ENCODE peak calls at places on chromosomes 12 and 14, in five cellular contexts. N is transverse colon, D is retinal pigment epithelial cell, H is upper lobe of right lung, Q is psoas muscle. G is an unnamed sample.

GRCh38 chr12:65839027-65839426 is 14.7 kb downstream of the HMGA2 start:
- DNase-seq in N (no peak), D (no peak), H (no peak), Q (no peak), G (no peak)

GRCh38 chr12:94100254-94100653 is 48.1 kb upstream of the PLXNC1 start:
- DNase-seq in N (no peak), D (no peak), H (no peak), Q (peak), G (no peak)

GRCh38 chr12:25266522-25266921 is 15.8 kb upstream of the KRAS start:
- DNase-seq in N (no peak), D (no peak), H (no peak), Q (no peak), G (no peak)

GRCh38 chr14:42111355-42111754 is 504.7 kb downstream of the LRFN5 start:
- DNase-seq in N (no peak), D (no peak), H (peak), Q (no peak), G (no peak)

GRCh38 chr12:124301084-124301654 is 6.3 kb downstream of the RFLNA start:
- DNase-seq in N (no peak), D (no peak), H (no peak), Q (no peak), G (no peak)

GRCh38 chr14:68520637-68521556 is 272.0 kb downstream of the ZFP36L1 start:
- DNase-seq in N (peak), D (no peak), H (no peak), Q (no peak), G (no peak)

GRCh38 chr12:12474931-12475485 is 87.7 kb downstream of the DUSP16 start:
- DNase-seq in N (no peak), D (no peak), H (no peak), Q (no peak), G (no peak)

GRCh38 chr12:107474639-107475539 is 210.7 kb upstream of the PWP1 start:
- DNase-seq in N (no peak), D (no peak), H (no peak), Q (no peak), G (no peak)

GRCh38 chr14:50619569-50620141 is 48.5 kb downstream of the SAV1 start:
- DNase-seq in N (no peak), D (no peak), H (no peak), Q (no peak), G (no peak)

DNA sequence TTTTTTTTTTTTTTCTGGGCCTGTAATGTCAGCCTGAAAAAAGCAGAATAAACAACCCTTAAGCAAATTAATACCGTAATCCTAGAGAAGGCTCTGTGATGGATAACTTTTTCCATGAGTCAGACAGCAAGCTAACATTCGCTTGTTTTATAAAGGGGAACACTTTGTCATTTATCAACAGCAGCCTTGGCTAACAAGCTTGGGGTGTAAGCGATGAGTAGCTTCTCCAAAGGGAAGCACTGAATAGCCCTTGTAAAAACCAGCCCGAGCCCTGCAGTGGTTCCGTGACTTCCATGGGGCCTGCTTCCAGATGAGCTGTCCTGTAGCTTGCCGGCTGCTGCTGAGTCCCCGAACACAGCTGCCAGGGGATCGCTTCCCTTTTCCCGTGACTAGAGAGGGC is 29.6 kb downstream of the CD9 start:
- DNase-seq in N (peak), D (no peak), H (no peak), Q (peak), G (peak)
- H3K4me3 ChIP-seq in N (no peak), D (no peak), H (no peak), Q (peak), G (peak)

DNA sequence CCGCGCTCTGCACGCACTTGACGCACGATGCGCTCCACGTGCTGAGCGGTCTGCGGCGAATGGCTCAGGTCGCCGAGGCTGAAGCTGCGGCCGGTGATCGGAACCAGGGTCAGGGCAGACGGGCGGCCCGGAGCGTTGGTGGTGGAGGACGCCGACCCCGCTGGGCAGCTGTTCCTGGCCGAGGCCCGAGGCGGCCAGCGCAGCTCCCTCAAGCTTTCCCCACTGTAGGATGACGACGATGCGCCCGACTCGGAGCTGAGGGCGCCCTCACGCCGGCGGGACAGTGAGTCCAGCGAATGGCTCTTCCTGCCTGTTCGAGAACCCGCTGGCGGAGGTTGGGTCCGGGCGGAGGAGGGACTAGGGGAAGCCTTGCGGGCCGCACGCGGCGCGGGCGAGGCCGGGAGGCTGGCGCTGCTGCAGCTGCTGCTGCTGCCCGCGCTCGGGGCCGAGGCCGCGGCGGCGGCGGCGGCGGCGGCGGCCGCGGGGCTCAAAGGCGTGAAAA is 2.0 kb downstream of the CCDC177 start:
- DNase-seq in N (no peak), D (no peak), H (peak), Q (no peak), G (no peak)
- H3K4me3 ChIP-seq in N (peak), D (no peak), H (peak), Q (peak), G (peak)

GRCh38 chr12:32532951-32533350 is 133.6 kb downstream of the FGD4 start:
- DNase-seq in N (no peak), D (no peak), H (no peak), Q (no peak), G (no peak)

GRCh38 chr12:32536000-32536345 is 136.6 kb downstream of the FGD4 start:
- DNase-seq in N (no peak), D (no peak), H (no peak), Q (no peak), G (no peak)

GRCh38 chr12:32533971-32534590 is 134.7 kb downstream of the FGD4 start:
- DNase-seq in N (peak), D (peak), H (no peak), Q (peak), G (peak)

GRCh38 chr12:32535260-32535999 is 136.1 kb downstream of the FGD4 start:
- DNase-seq in N (peak), D (peak), H (peak), Q (peak), G (peak)

DNA sequence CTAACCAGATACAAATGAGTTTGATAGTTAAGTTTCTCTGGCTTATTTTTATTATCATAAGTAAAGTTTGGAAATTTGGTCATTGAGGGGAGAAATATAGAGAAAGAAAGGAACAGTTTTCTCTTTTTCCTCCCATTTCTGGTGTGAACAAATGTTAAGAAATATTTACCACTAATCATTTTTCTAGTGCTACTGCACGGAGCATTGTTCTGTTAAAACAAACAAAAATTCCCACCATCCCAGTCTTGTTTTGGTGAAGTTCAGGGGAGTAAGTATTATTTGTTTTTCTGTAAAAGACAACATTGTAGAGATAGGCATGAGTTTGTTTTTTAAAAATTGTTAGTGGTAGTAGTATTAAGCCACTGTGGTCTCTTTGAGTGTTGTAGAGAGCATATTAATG is 135.3 kb downstream of the FGD4 start:
- DNase-seq in N (no peak), D (no peak), H (no peak), Q (no peak), G (no peak)
- H3K4me3 ChIP-seq in N (peak), D (peak), H (peak), Q (peak), G (peak)

GRCh38 chr14:105817971-105818711 is 291.8 kb downstream of the TMEM121 start:
- DNase-seq in N (peak), D (no peak), H (no peak), Q (no peak), G (no peak)

GRCh38 chr14:105818712-105819005 is 292.3 kb downstream of the TMEM121 start:
- DNase-seq in N (no peak), D (no peak), H (no peak), Q (no peak), G (no peak)
- H3K4me3 ChIP-seq in N (no peak), D (no peak), H (no peak), Q (no peak), G (no peak)

GRCh38 chr12:117134059-117134458 is 34.8 kb upstream of the TESC start:
- DNase-seq in N (no peak), D (no peak), H (no peak), Q (no peak), G (no peak)
- H3K4me3 ChIP-seq in N (no peak), D (no peak), H (no peak), Q (no peak), G (no peak)

GRCh38 chr14:75522224-75522764 is at the start of gene BATF:
- DNase-seq in N (peak), D (no peak), H (peak), Q (no peak), G (no peak)
- H3K4me3 ChIP-seq in N (peak), D (no peak), H (peak), Q (peak), G (peak)

GRCh38 chr14:76811561-76811960 is 1.1 kb downstream of the ANGEL1 start:
- DNase-seq in N (no peak), D (no peak), H (no peak), Q (no peak), G (no peak)
- H3K4me3 ChIP-seq in N (peak), D (peak), H (peak), Q (peak), G (peak)

GRCh38 chr14:90455100-90455571 is 58.3 kb downstream of the CALM1 start:
- DNase-seq in N (no peak), D (no peak), H (peak), Q (no peak), G (no peak)
- H3K4me3 ChIP-seq in N (no peak), D (no peak), H (no peak), Q (no peak), G (no peak)

DNA sequence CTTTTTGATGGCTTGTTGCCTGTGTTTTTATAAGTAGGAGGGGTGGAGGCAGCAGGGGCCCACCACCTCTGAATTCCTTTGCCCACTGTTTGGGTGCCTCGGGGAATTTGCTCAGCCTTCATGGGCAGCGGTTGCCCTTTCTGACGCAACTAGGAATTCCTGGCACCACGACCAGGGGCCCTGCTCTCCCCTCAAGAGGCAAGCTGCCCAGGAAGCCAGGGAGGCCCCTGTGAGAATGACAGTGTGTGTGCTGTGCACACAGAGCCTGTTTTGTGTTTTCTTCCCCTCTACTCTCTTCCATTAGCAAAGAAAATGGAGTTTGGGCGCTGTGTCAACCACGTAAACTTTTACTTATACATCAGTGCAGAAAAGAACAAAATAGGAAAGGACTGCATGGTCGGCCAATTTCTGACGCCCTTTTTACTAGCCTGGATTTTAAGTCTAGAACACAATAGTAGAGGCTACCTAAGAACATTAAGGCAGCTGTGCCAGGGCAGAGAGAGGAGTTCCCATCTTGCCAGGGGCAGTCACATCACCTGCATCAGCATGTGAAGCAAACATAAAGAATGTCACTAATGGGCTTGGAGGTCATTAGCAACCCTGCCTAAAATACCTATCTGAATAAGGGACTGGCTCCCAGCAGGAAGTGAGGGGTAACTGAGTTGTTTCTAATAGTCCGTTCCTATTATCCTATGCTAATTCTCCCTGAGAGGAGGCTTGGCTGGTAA is 17.9 kb upstream of the PTGR2 start:
- DNase-seq in N (no peak), D (peak), H (no peak), Q (no peak), G (no peak)
- H3K4me3 ChIP-seq in N (no peak), D (no peak), H (no peak), Q (no peak), G (no peak)

GRCh38 chr12:111414711-111415252 is 9.1 kb downstream of the SH2B3 start:
- DNase-seq in N (no peak), D (no peak), H (no peak), Q (no peak), G (no peak)

GRCh38 chr12:111412007-111412829 is 6.5 kb downstream of the SH2B3 start:
- DNase-seq in N (no peak), D (no peak), H (no peak), Q (no peak), G (no peak)

GRCh38 chr12:111413442-111414086 is 7.8 kb downstream of the SH2B3 start:
- DNase-seq in N (peak), D (no peak), H (no peak), Q (peak), G (no peak)

GRCh38 chr12:111411187-111411764 is 5.6 kb downstream of the SH2B3 start:
- DNase-seq in N (no peak), D (no peak), H (no peak), Q (no peak), G (no peak)

GRCh38 chr12:111412830-111413441 is 7.2 kb downstream of the SH2B3 start:
- DNase-seq in N (no peak), D (no peak), H (no peak), Q (no peak), G (no peak)
- H3K4me3 ChIP-seq in N (no peak), D (no peak), H (no peak), Q (no peak), G (no peak)

G was measured in thoracic aorta.